ENCODE peak calls at places on chromosomes 4 and X, in four cellular contexts. V, G, L and S are unnamed samples.

GRCh38 chr4:72430050-72430449 is 139.0 kb downstream of the ADAMTS3 start:
- DNase-seq in V (no peak), G (no peak), L (no peak), S (no peak)

GRCh38 chr4:24121395-24122175 is 231.7 kb upstream of the PPARGC1A start:
- DNase-seq in V (no peak), G (no peak), L (no peak), S (no peak)

GRCh38 chrX:67622053-67622452 is 78.2 kb downstream of the AR start:
- DNase-seq in V (no peak), G (no peak), L (no peak), S (no peak)

GRCh38 chr4:112082954-112083586 is 62.2 kb upstream of the FAM241A start:
- DNase-seq in V (no peak), G (peak; percentile 86), L (no peak), S (no peak)

GRCh38 chrX:103220511-103221406 is 5.9 kb downstream of the BEX4 start:
- DNase-seq in V (no peak), G (no peak), L (peak; percentile 31), S (no peak)

GRCh38 chrX:106742193-106742592 is 15.7 kb downstream of the RNF128 start:
- DNase-seq in V (no peak), G (no peak), L (no peak), S (no peak)

GRCh38 chr4:128528793-128529553 is 241.4 kb upstream of the PGRMC2 start:
- DNase-seq in V (no peak), G (peak; percentile 58), L (no peak), S (no peak)

GRCh38 chr4:163090997-163091684 is 75.5 kb downstream of the NAF1 start:
- DNase-seq in V (no peak), G (no peak), L (no peak), S (no peak)

GRCh38 chrX:115367956-115368355 is 78.4 kb downstream of the LUZP4 start:
- DNase-seq in V (no peak), G (no peak), L (no peak), S (no peak)

GRCh38 chrX:119226431-119226830 is 9.7 kb upstream of the PGRMC1 start:
- DNase-seq in V (no peak), G (no peak), L (no peak), S (no peak)

GRCh38 chr4:128394778-128395177 is 107.2 kb upstream of the PGRMC2 start:
- DNase-seq in V (no peak), G (no peak), L (no peak), S (no peak)

GRCh38 chrX:5775985-5776384 is 452.7 kb downstream of the NLGN4X start:
- DNase-seq in V (no peak), G (no peak), L (no peak), S (no peak)

GRCh38 chr4:77181737-77182136 is 24.7 kb downstream of the CCNG2 start:
- DNase-seq in V (no peak), G (no peak), L (no peak), S (no peak)

DNA sequence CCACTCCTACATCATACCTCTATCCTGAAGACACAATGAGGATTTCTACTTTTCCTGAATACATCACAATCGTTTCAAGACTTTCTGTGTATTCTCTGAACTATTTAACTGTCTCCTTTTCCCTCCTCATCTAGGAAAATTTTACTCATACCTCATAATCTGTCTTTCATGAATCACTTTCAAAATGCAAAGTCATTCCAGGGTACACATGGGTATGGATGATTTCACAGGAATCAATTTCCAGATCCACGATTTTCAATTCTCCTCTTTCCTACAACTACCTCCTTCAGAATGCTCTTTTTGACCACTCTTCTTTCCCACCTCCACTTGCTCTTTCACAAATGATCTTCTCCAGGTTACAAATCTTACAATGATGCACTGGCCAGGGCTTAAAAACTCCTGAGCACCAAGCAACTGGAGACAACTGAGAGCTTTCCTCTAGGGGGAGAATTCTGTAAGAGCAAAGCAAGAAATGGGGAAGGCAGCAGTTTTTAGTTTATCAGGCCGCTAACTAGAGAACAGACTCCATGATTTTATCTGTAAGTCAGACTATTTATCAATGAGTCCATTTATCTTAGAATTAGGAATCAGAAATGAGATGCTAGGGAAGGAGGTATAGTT is 116.4 kb downstream of the PPP3CA start:
- DNase-seq in V (no peak), G (no peak), L (no peak), S (no peak)
- TF ChIP-seq ELF4 in V (no peak), G (no peak), L (no peak), S (no peak)

GRCh38 chr4:7194251-7195137 is 2.2 kb downstream of the SORCS2 start:
- DNase-seq in V (no peak), G (no peak), L (no peak), S (no peak)
- TF ChIP-seq ELF4 in V (no peak), G (no peak), L (no peak), S (no peak)

DNA sequence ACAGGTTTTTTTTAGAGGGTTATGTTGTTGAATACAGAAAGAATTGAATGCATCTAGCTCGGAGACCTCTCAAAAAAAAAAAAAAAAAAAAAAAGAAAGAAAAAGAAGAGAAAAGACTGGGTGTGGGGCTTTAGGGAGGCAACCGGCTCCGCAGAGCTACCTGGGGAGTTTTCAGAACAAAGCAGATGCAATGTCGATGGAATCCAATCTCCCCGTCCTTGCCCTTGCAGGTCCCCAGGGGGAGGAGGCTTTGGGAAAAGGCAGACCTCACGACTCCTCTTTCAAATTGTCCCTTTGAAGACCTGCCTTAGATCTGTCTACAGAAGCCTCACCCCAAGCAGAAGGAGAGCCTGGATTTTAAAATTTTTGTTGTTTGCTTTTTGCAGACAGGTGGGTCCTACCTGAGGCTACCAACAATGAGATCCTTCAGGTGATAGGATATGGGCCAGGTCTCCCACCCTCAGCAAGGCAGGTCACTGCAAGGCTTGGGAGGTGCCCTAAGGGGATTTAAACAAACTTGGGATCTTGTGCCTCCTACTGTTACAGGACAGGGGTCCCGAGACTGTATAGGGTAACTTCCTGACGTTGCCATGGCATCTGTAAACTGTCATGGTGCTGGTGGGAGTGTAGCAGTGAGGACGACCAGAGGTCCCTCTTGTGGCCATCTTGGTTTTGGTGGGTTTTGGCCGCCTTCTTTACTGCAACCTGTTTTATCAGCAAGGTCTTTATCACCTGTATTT is 75.2 kb upstream of the PRKX start:
- DNase-seq in V (no peak), G (no peak), L (peak; percentile 22), S (no peak)
- TF ChIP-seq ELF4 in V (no peak), G (no peak), L (no peak), S (no peak)

DNA sequence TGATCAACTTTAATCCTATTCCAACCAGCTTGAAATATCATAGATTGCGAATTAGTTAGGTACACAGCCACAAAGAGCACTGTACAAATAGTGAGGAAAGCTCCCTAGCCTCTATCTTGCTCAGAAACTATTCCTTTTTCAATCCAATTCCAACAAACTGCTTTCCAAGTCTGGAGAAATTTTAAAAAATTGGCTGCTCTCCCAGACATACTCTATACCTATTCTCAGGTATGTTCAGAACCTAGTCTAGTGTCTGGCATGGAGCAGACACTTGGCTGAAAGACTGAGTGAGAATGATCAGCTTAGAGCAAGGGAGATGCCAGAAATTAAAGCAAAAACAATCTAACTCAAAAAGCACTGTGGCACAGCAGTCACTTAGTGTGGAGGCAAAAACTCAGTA is 105.9 kb downstream of the SLC10A7 start:
- DNase-seq in V (no peak), G (no peak), L (no peak), S (no peak)
- TF ChIP-seq ELF4 in V (no peak), G (no peak), L (no peak), S (no peak)

GRCh38 chrX:29435396-29435795 is 780.0 kb upstream of the MAGEB2 start:
- DNase-seq in V (no peak), G (no peak), L (no peak), S (no peak)
- TF ChIP-seq ELF4 in V (no peak), G (no peak), L (no peak), S (no peak)

GRCh38 chr4:181618038-181618618 is 625.1 kb upstream of the TENM3 start:
- DNase-seq in V (no peak), G (no peak), L (no peak), S (no peak)
- TF ChIP-seq ELF4 in V (no peak), G (no peak), L (no peak), S (no peak)

DNA sequence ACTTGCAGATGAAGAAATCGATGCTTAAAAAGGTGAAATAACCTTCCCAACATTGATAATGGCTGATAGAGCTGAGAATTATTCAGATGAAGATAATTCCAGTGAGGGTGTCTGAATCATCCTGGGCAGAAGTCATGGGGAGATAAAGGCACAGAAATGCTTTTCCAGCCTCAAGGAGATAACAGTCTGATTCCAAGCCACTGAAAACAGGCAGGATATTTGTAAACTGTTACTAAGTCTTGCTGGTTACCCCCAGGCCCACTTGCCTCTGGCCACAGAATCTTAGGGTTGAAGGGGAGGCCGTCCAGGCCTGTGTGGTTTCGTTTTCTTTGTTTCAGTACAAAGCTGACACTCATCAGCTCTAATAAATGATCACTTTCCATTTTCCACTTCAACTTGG is 158.5 kb downstream of the SH3KBP1 start:
- DNase-seq in V (no peak), G (no peak), L (no peak), S (no peak)
- TF ChIP-seq ELF4 in V (no peak), G (no peak), L (no peak), S (no peak)

GRCh38 chrX:78964598-78964997 is 19.4 kb downstream of the P2RY10 start:
- DNase-seq in V (no peak), G (no peak), L (no peak), S (no peak)

GRCh38 chrX:78957768-78958130 is 12.6 kb downstream of the P2RY10 start:
- DNase-seq in V (no peak), G (no peak), L (no peak), S (no peak)

GRCh38 chrX:78958419-78959116 is 13.4 kb downstream of the P2RY10 start:
- DNase-seq in V (no peak), G (no peak), L (no peak), S (no peak)

GRCh38 chrX:78957049-78957767 is 12.0 kb downstream of the P2RY10 start:
- DNase-seq in V (no peak), G (no peak), L (no peak), S (no peak)

GRCh38 chrX:78960888-78961287 is 15.7 kb downstream of the P2RY10 start:
- DNase-seq in V (no peak), G (no peak), L (no peak), S (no peak)
- TF ChIP-seq ELF4 in V (no peak), G (no peak), L (no peak), S (no peak)